ENCODE peak calls at places on chromosomes 16 and 17, in seven cellular contexts. V is activated CD8-positive, alpha-beta memory T cell treated with anti-CD3 and anti-CD28 coated beads, Interleukin-2, amount 50 U/mL, for 4 hours; K is sciatic nerve; E is T follicular helper cell; F is uterus; S is BJ; Y is PC-9. C is an unnamed sample.

GRCh38 chr16:28572659-28573510 is 19.2 kb downstream of the SGF29 start:
- DNase-seq in F (peak; percentile 52), E (no peak), S (no peak), V (no peak), K (no peak), Y (no peak), C (no peak)

GRCh38 chr16:13070268-13070667 is 168.9 kb downstream of the SHISA9 start:
- DNase-seq in Y (no peak), F (no peak), E (no peak), V (no peak), S (no peak), K (no peak), C (no peak)

GRCh38 chr17:73901249-73901648 is 257.0 kb upstream of the SDK2 start:
- DNase-seq in V (no peak), E (no peak), S (no peak), F (no peak), Y (no peak), K (no peak), C (no peak)

GRCh38 chr17:41338961-41339485 is 11.6 kb downstream of the KRT33A start:
- DNase-seq in Y (no peak), V (no peak), E (peak; percentile 53), K (no peak), F (no peak), S (no peak), C (no peak)

GRCh38 chr17:79518330-79519151 is 92.3 kb downstream of the RBFOX3 start:
- DNase-seq in F (no peak), K (no peak), E (no peak), V (no peak), S (no peak), Y (no peak), C (no peak)

GRCh38 chr17:39001703-39002637 is 34.8 kb upstream of the FBXO47 start:
- DNase-seq in F (peak; percentile 80), K (peak; percentile 90), E (no peak), Y (peak; percentile 81), S (peak; percentile 68), V (no peak), C (no peak)

GRCh38 chr16:74501484-74502479 is 80.5 kb upstream of the CLEC18B start:
- DNase-seq in F (no peak), Y (no peak), K (no peak), E (no peak), V (no peak), S (no peak), C (no peak)

GRCh38 chr16:77183137-77183536 is 7.9 kb upstream of the MON1B start:
- DNase-seq in F (no peak), K (no peak), S (no peak), V (no peak), E (no peak), Y (no peak), C (no peak)

GRCh38 chr16:77220427-77220826 is 21.2 kb downstream of the SYCE1L start:
- DNase-seq in V (no peak), S (no peak), F (no peak), Y (no peak), K (no peak), E (no peak), C (no peak)

GRCh38 chr16:25134306-25134705 is 22.8 kb downstream of the LCMT1 start:
- DNase-seq in S (no peak), F (no peak), K (no peak), V (no peak), Y (no peak), E (no peak), C (no peak)